ENCODE peak calls at places on chromosomes 1 and 21, in four cellular contexts. I, Q, Z and R are unnamed samples.

GRCh38 chr1:86375688-86376087 is 20.4 kb downstream of the ODF2L start:
- DNase-seq in Z (no peak), I (peak), Q (no peak), R (no peak)

GRCh38 chr1:170593612-170594011 is 61.6 kb downstream of the GORAB start:
- DNase-seq in Z (no peak), Q (no peak), I (peak), R (no peak)

GRCh38 chr1:36890776-36891175 is 143.5 kb downstream of the GRIK3 start:
- DNase-seq in Q (peak), I (no peak), Z (no peak), R (no peak)

GRCh38 chr1:220089650-220090556 is at the start of gene BPNT1:
- DNase-seq in Z (peak), I (peak), Q (peak), R (peak)

GRCh38 chr1:99326215-99326949 is 62.1 kb downstream of the PLPPR4 start:
- DNase-seq in Z (no peak), I (no peak), Q (no peak), R (no peak)

GRCh38 chr1:42529724-42530161 is 66.7 kb downstream of the CCDC30 start:
- DNase-seq in I (peak), Z (no peak), Q (no peak), R (no peak)

GRCh38 chr1:168447871-168448270 is 95.9 kb downstream of the XCL2 start:
- DNase-seq in I (no peak), Z (no peak), Q (no peak), R (no peak)

GRCh38 chr1:72623299-72623708 is 341.0 kb upstream of the NEGR1 start:
- DNase-seq in I (peak), Q (no peak), Z (no peak), R (no peak)

GRCh38 chr1:111920221-111921024 is 69.0 kb downstream of the KCND3 start:
- DNase-seq in I (peak), Q (no peak), Z (no peak), R (peak)

DNA sequence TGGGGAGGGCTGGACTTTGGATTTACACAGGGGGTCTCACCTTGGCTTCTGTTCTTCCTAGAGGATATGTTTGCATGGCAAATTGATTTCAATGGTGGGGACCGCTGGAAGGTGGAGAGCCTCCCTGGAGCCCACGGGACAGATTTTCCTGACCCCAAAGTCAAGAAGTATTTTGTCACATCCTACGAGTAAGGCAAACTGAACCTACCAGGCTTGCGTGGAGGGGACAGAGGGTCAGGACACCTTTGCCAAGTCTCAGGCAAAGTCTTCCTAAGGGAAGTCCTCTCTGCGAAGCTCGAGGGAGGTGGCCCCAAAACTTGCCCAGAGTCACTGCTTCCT is 7.2 kb downstream of the FBXO6 start:
- DNase-seq in Q (no peak), Z (no peak), I (no peak), R (no peak)
- H3K27ac ChIP-seq in Q (no peak), Z (no peak), I (no peak), R (no peak)

GRCh38 chr1:58861076-58861475 is 77.2 kb upstream of the JUN start:
- DNase-seq in I (no peak), Z (no peak), Q (no peak), R (no peak)

GRCh38 chr1:58859769-58860455 is 76.1 kb upstream of the JUN start:
- DNase-seq in Z (no peak), I (no peak), Q (no peak), R (no peak)

GRCh38 chr1:58861510-58861909 is 77.7 kb upstream of the JUN start:
- DNase-seq in Q (no peak), I (peak), Z (no peak), R (no peak)

GRCh38 chr1:58864654-58865053 is 80.8 kb upstream of the JUN start:
- DNase-seq in I (no peak), Q (no peak), Z (no peak), R (no peak)

DNA sequence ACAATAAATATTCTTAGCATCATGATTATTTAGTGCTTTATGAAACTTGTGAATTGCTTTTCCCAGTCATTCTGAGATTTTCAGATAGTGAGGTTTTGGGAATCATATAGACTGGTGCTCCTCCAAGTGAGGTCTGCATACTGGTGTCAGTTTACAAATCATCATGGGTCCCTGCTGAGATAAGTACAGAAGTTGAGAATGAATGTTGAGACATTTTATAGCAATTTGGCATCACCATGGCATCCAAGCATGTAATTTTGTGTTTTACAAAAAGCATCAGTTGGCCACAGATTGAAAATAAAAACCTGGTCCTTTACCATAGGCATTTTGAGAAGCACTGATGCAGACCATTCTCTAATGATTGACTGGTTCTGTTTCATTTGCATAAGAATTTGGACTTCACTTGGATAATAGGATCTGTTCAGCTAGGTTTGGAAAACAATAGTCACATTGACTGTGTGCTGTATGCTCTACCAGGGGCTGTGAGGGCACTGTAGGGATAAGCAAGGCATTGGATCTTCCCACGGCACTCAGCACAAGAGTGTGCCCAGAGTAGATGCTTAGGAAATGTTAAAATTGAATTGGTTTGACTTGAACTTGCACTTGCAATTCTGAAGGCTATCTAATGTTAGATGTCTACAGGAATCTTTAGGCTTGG is 79.0 kb upstream of the JUN start:
- DNase-seq in Q (no peak), Z (no peak), I (no peak), R (no peak)
- H3K27ac ChIP-seq in Q (no peak), Z (no peak), I (no peak), R (no peak)

DNA sequence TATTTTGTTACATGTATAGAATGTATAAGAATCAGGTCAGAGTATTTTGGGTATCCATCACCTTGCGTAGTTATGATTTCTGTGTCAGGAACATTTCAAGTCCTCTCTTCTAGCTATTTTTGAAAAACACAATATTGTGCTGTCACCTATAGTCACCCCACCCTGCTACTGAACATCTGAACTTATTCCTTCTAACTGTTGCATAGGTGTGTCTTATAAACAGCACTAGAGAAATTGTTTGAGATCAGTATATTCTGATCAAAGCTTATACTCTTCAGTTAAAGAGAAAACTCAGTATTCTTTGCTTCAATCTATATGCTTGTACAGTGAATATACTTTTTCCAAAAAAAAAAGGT is 96.0 kb downstream of the ASH1L start:
- DNase-seq in Z (no peak), I (peak), Q (no peak), R (no peak)
- H3K27ac ChIP-seq in Z (no peak), I (peak), Q (no peak), R (no peak)

DNA sequence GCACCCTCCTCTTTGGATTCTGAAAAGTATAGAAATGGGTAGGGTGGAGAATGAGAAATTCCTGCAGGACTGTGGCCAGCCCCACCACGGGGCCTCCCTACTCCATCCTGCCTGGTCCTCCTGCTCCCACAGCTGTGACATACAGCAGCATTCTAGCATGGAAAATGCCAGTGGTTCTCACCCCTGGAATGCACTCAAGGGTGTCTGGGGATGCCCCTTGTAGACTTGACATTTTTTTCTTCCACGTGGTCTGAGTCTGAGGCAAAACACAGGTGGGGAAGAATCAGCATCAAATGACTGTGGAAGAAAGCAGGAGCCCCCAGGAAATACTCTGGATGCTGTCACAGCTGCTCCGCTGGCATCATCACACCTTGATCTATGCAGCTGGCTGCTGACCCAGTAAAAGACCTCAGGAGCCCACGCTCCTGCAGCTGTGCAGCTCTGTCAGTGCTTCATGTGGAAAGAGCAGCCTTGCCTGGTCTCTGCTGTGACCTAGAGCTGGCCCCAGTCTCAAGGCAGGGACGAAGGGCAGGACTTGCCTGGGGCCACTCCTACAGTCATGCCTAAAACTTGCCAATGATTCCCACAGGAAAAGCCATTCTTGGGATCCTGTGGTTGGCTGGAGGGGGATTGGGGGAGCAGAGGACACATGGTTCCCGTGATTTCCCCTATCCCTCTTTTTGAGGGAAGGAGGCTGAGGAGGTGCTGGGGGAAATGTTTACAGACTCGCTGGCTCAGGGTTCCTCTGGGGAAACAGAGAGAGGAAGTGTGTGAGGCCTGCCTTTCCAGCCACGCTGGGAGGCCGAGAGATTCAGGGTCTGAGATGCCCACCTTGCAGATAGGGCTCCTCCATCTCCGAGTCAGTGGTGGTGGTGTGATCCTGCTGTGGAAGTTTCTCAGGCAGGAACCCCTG is 10.8 kb upstream of the A3GALT2 start:
- DNase-seq in Z (no peak), I (peak), Q (no peak), R (no peak)
- H3K27ac ChIP-seq in Z (peak), I (peak), Q (no peak), R (peak)

DNA sequence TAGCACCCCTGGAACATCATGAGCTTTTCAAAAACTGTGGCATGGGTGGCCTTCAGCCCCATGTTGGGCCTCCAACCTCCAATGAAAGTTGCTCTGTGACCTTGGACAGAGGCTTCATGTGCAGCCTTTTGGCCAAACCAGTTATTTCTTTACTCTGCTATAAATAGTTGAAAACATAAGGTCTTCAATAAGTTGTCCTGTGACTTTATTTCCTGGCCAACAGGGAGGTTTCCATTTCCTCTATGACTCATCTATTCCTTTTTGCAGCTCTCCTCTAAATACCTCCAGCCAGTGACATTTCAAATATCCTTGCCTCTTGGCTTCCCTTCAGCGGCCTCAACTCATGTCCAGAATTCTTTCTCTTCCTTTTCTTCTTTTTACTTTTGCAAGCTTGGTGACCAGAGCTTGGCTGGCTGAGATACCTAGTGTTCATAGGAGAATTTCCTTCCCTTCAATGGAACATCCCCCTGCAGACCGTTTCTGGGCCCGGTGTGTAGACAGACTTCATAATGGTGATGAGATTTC is 22.7 kb upstream of the TRIM67 start:
- DNase-seq in Z (no peak), Q (no peak), I (peak), R (no peak)
- H3K27ac ChIP-seq in Z (peak), Q (no peak), I (peak), R (peak)

DNA sequence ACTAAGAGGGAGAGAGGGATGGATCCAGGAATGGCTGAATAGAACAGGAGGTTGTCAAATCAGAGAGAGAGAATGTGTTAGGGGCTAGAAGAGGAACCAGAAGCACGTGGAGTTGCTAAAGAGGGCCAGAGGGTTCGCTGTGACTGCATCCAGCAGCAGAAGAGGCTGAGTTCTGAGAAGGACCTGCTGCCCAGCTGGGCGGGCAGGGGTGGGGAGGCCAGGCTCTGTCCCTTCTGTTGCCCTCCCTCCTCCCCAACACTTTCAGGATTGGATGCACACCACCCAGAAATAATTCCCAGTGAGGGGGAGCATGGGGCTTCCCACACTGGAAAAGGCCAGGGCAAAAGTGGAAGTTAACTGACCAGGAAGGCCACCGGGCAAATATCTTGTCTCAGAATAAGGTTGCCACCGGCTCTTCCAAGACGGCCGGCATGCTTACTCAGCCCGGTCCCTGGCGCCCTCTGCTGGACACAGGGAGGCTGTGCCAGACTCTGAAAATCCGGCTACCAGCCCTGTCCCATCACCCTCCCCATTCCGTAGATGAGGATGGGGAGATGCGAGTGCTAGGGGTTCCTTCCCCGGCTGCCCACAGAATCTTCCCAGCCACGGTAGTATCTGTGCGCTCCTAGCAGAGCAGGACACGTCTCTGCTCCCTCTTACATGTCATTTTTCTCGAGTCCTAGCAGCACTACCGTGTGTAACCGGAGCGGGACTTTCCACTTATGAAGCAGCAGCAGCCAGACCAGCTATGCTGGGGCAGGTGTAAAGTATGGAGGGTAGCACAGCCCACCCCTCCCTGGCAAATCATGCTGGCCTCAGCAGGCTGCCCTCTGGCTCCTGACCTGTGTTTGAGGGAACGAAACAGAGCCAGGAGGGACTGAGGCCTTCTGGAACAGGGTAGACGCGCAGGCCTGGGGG is 46.8 kb upstream of the A3GALT2 start:
- DNase-seq in Q (peak), Z (peak), I (peak), R (peak)
- H3K27ac ChIP-seq in Q (no peak), Z (peak), I (no peak), R (peak)

GRCh38 chr1:209809601-209810000 is 3.7 kb upstream of the IRF6 start:
- DNase-seq in Q (no peak), Z (no peak), I (no peak), R (no peak)

GRCh38 chr1:209805875-209806760 is at the start of gene IRF6:
- DNase-seq in Z (peak), I (peak), Q (peak), R (peak)

GRCh38 chr1:209805341-209805781 is 581 bp downstream of the IRF6 start:
- DNase-seq in I (no peak), Z (no peak), Q (no peak), R (no peak)

GRCh38 chr1:209808059-209808494 is 2.1 kb upstream of the IRF6 start:
- DNase-seq in I (peak), Q (no peak), Z (no peak), R (peak)

DNA sequence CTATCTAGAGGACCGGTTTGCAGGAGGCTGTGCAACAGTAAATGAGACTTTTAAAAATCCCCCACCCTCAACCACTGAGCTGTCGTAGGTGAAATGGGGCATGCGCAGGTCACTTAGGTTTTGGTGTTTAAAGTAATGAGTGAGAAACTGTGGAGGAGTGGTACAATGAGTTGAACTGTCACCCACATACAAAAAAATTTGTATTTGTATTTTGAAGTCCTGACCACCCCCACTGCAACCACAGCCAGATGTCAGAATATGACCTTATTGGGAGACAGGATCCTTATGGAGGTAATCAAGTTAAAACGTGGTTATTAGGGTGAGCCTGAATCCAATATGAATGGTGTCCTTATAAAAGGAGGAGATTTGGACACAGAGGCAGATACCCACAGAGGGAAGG is 1.6 kb upstream of the IRF6 start:
- DNase-seq in Z (no peak), I (no peak), Q (no peak), R (no peak)
- H3K27ac ChIP-seq in Z (no peak), I (peak), Q (no peak), R (peak)

GRCh38 chr1:221837886-221838285 is 96.0 kb upstream of the DUSP10 start:
- DNase-seq in Q (no peak), I (no peak), Z (no peak), R (no peak)

GRCh38 chr1:221840511-221841243 is 98.8 kb upstream of the DUSP10 start:
- DNase-seq in Z (no peak), I (peak), Q (no peak), R (peak)

GRCh38 chr1:221839794-221840395 is 98.0 kb upstream of the DUSP10 start:
- DNase-seq in Z (no peak), Q (peak), I (peak), R (peak)

GRCh38 chr1:221841291-221841982 is 99.5 kb upstream of the DUSP10 start:
- DNase-seq in Q (no peak), Z (no peak), I (peak), R (no peak)

GRCh38 chr1:221839321-221839720 is 97.4 kb upstream of the DUSP10 start:
- DNase-seq in Q (no peak), I (no peak), Z (no peak), R (no peak)
- H3K27ac ChIP-seq in Q (no peak), I (peak), Z (no peak), R (no peak)

DNA sequence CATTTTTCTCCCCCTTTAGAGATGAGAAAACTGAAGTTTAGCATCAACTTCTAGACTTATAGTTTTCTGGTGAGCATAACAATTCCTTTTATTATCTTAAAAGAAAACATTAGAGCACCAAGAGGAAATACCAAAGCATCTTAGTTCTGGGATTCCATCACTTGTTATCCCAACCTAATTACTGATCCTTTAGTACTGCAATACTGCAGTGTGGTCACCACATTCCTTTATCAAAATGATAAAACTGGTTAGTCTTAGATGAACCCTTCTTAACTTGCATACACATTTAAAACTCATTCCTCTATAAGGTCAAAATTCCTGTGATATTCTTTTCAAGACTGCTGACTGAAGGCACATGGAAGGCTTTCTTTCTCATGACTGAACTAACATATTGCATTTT is 23.1 kb downstream of the SOD1 start:
- DNase-seq in I (no peak), Q (no peak), Z (no peak), R (no peak)
- H3K27ac ChIP-seq in I (no peak), Q (no peak), Z (no peak), R (no peak)

GRCh38 chr1:234452566-234452965 is 26.4 kb downstream of the TARBP1 start:
- DNase-seq in I (no peak), Q (no peak), Z (no peak), R (no peak)
- H3K27ac ChIP-seq in I (no peak), Q (no peak), Z (no peak), R (no peak)